ENCODE peak calls at places on chromosomes 7 and 10, in seven cellular contexts. X, N, C, E, I, A and L are unnamed samples.

GRCh38 chr10:55348534-55348933 is 547.5 kb upstream of the PCDH15 start:
- DNase-seq in X (no peak), N (no peak), C (no peak), E (no peak), I (no peak), A (no peak), L (no peak)

GRCh38 chr7:157689269-157690057 is 352.7 kb downstream of the DNAJB6 start:
- DNase-seq in X (no peak), N (no peak), C (no peak), E (no peak), I (no peak), A (no peak), L (no peak)

GRCh38 chr10:7484456-7485266 is 73.8 kb upstream of the SFMBT2 start:
- DNase-seq in X (no peak), N (no peak), C (peak; percentile 12), E (peak; percentile 81), I (no peak), A (peak; percentile 88), L (no peak)

GRCh38 chr10:79367421-79368189 is 20.3 kb downstream of the PPIF start:
- DNase-seq in X (no peak), N (no peak), C (no peak), E (no peak), I (no peak), A (no peak), L (peak; percentile 81)

GRCh38 chr7:143320620-143321019 is 4.7 kb downstream of the CLCN1 start:
- DNase-seq in X (no peak), N (no peak), C (no peak), E (no peak), I (no peak), A (no peak), L (no peak)

GRCh38 chr10:70528726-70529362 is 50.3 kb downstream of the PALD1 start:
- DNase-seq in X (peak; percentile 67), N (peak; percentile 38), C (peak; percentile 34), E (no peak), I (no peak), A (no peak), L (peak; percentile 67)

GRCh38 chr10:98193030-98193429 is 58.6 kb downstream of the R3HCC1L start:
- DNase-seq in X (no peak), N (no peak), C (no peak), E (no peak), I (no peak), A (no peak), L (no peak)

GRCh38 chr10:88186335-88186734 is 322.9 kb downstream of the PTEN start:
- DNase-seq in X (no peak), N (no peak), C (peak; percentile 3), E (no peak), I (no peak), A (no peak), L (peak; percentile 43)

GRCh38 chr7:5773661-5774086 is 7.8 kb downstream of the RNF216 start:
- DNase-seq in X (peak; percentile 78), N (no peak), C (peak; percentile 61), E (no peak), I (no peak), A (no peak), L (peak; percentile 90)

GRCh38 chr7:20301311-20301939 is 29.3 kb upstream of the ITGB8 start:
- DNase-seq in X (peak; percentile 38), N (no peak), C (no peak), E (no peak), I (no peak), A (no peak), L (peak; percentile 36)

GRCh38 chr7:100132697-100133137 is 6.0 kb downstream of the MBLAC1 start:
- DNase-seq in X (peak; percentile 77), N (peak; percentile 39), C (peak; percentile 71), E (peak; percentile 71), I (no peak), A (peak; percentile 63), L (peak; percentile 49)

GRCh38 chr10:30985552-30985951 is 46.1 kb downstream of the ZNF438 start:
- DNase-seq in X (peak; percentile 36), N (no peak), C (no peak), E (no peak), I (no peak), A (no peak), L (no peak)

GRCh38 chr7:107879400-107880035 is 11.5 kb upstream of the DLD start:
- DNase-seq in X (peak; percentile 63), N (no peak), C (peak; percentile 49), E (no peak), I (no peak), A (peak; percentile 60), L (peak; percentile 68)

GRCh38 chr7:151736403-151736909 is 140.5 kb downstream of the PRKAG2 start:
- DNase-seq in X (peak; percentile 76), N (peak; percentile 84), C (peak; percentile 84), E (no peak), I (no peak), A (no peak), L (peak; percentile 98)

GRCh38 chr10:13949844-13950542 is 363.2 kb downstream of the PRPF18 start:
- DNase-seq in X (no peak), N (no peak), C (no peak), E (no peak), I (no peak), A (no peak), L (peak; percentile 90)

GRCh38 chr10:61744469-61744868 is 81.7 kb downstream of the CABCOCO1 start:
- DNase-seq in X (no peak), N (no peak), C (no peak), E (no peak), I (no peak), A (peak; percentile 25), L (no peak)

GRCh38 chr10:130782467-130782866 is 529.1 kb downstream of the TCERG1L start:
- DNase-seq in X (no peak), N (no peak), C (no peak), E (no peak), I (no peak), A (no peak), L (no peak)

GRCh38 chr7:37921340-37921805 is 933 bp downstream of the EPDR1 start:
- DNase-seq in X (no peak), N (no peak), C (peak; percentile 60), E (no peak), I (peak; percentile 57), A (peak; percentile 72), L (peak; percentile 64)

GRCh38 chr10:110176122-110176521 is 31.3 kb upstream of the MXI1 start:
- DNase-seq in X (no peak), N (peak; percentile 34), C (no peak), E (no peak), I (no peak), A (no peak), L (no peak)

GRCh38 chr7:50795253-50795652 is 12.6 kb upstream of the GRB10 start:
- DNase-seq in X (no peak), N (no peak), C (no peak), E (no peak), I (no peak), A (no peak), L (no peak)

GRCh38 chr7:29170781-29171180 is 23.8 kb upstream of the CHN2 start:
- DNase-seq in X (no peak), N (no peak), C (no peak), E (no peak), I (no peak), A (no peak), L (no peak)

GRCh38 chr10:50395279-50395678 is 144.0 kb upstream of the ASAH2 start:
- DNase-seq in X (peak; percentile 74), N (no peak), C (peak; percentile 65), E (no peak), I (no peak), A (no peak), L (peak; percentile 11)

GRCh38 chr7:108157606-108158330 is 27.6 kb upstream of the LAMB4 start:
- DNase-seq in X (peak; percentile 11), N (no peak), C (no peak), E (no peak), I (no peak), A (no peak), L (no peak)

DNA sequence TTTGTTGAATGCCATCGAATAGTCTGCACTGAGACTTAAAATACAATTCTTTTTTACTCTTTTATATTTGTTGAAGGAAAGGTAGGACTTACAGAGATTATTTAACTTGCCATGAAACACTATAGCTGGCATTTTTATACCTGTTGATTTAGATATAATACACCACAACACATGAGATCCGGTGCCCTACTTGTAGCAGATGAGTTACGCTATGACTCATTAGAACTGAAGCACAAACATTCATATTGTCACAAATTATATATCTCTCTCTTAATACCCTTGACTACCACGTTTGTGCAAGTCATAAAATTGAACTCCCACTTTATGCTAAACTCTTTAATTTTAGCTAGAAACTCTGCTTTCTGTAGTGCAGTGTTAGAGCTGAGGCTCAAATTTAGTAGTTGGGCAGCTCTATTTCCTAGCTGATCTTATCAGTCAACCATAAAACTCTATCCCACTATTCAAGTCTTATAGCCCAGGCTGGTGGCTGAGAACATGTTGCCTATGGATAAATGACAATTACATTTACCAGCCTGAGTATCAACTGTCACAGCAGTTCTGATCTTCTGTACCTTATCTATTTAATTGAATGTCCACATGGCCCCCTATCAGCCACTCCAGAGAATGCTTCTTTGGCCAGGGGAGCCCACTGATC is 137.4 kb upstream of the SEMA3D start:
- DNase-seq in X (no peak), N (no peak), C (no peak), E (no peak), I (no peak), A (no peak), L (no peak)
- TF ChIP-seq CTCF in X (no peak), N (no peak), C (no peak), E (no peak), I (no peak), A (no peak), L (no peak)

GRCh38 chr7:25854608-25855497 is 297.1 kb upstream of the NFE2L3 start:
- DNase-seq in X (peak; percentile 98), N (peak; percentile 48), C (peak; percentile 23), E (no peak), I (no peak), A (peak; percentile 70), L (peak; percentile 99)
- H3K27ac ChIP-seq in X (no peak overlapping the region), N (no peak overlapping the region), C (no peak overlapping the region), E (no peak overlapping the region), I (no peak overlapping the region), A (no peak overlapping the region), L (peak overlapping the region; percentile 88)

GRCh38 chr10:90293629-90294028 is 564.2 kb downstream of the HTR7 start:
- DNase-seq in X (no peak), N (no peak), C (no peak), E (no peak), I (no peak), A (no peak), L (no peak)

GRCh38 chr10:90286406-90286805 is 571.4 kb downstream of the HTR7 start:
- DNase-seq in X (no peak), N (no peak), C (no peak), E (no peak), I (no peak), A (no peak), L (no peak)

GRCh38 chr10:90286941-90287340 is 570.9 kb downstream of the HTR7 start:
- DNase-seq in X (no peak), N (no peak), C (no peak), E (no peak), I (no peak), A (no peak), L (no peak)

GRCh38 chr10:90289037-90289436 is 568.8 kb downstream of the HTR7 start:
- DNase-seq in X (no peak), N (no peak), C (peak; percentile 10), E (no peak), I (no peak), A (peak; percentile 14), L (peak; percentile 25)

GRCh38 chr10:90288403-90288933 is 569.4 kb downstream of the HTR7 start:
- DNase-seq in X (peak; percentile 12), N (no peak), C (peak; percentile 4), E (no peak), I (no peak), A (no peak), L (peak; percentile 56)
- TF ChIP-seq CTCF in X (no peak), N (peak; percentile 31), C (peak; percentile 11), E (no peak), I (no peak), A (no peak), L (peak; percentile 66)

GRCh38 chr10:104049497-104050250 is 36.0 kb downstream of the COL17A1 start:
- DNase-seq in X (peak; percentile 92), N (no peak), C (peak; percentile 39), E (no peak), I (no peak), A (no peak), L (peak; percentile 52)
- H3K27ac ChIP-seq in X (peak overlapping the region; percentile 71), N (no peak overlapping the region), C (no peak overlapping the region), E (no peak overlapping the region), I (no peak overlapping the region), A (no peak overlapping the region), L (no peak overlapping the region)